ENCODE peak calls at places on chromosome 19, in four cellular contexts. X is PC-3, A is lower lobe of right lung, I is ovary. Q is an unnamed sample.

GRCh38 chr19:12090807-12091206 is 26.3 kb downstream of the ZNF844 start:
- DNase-seq in X (peak), A (peak), I (peak), Q (peak)

GRCh38 chr19:43641333-43641732 is 1.7 kb upstream of the CADM4 start:
- DNase-seq in X (no peak), I (no peak), A (no peak), Q (no peak)

GRCh38 chr19:20414133-20414532 is 151.4 kb downstream of the ZNF737 start:
- DNase-seq in A (no peak), I (no peak), X (no peak), Q (no peak)

GRCh38 chr19:19406878-19407639 is 1.6 kb downstream of the GATAD2A start:
- DNase-seq in I (no peak), A (peak), X (peak), Q (peak)

GRCh38 chr19:8245869-8246835 is 37.0 kb downstream of the CERS4 start:
- DNase-seq in A (no peak), I (no peak), X (no peak), Q (no peak)

GRCh38 chr19:55647732-55648656 is at the start of gene CCDC106:
- DNase-seq in A (peak), I (peak), X (peak), Q (peak)

GRCh38 chr19:7153008-7153407 is 83.5 kb downstream of the ZNF557 start:
- DNase-seq in I (no peak), A (no peak), X (no peak), Q (no peak)

GRCh38 chr19:18415177-18415867 is 3.9 kb upstream of the SSBP4 start:
- DNase-seq in A (peak), X (no peak), I (peak), Q (peak)

GRCh38 chr19:56994251-56995017 is 125.4 kb upstream of the USP29 start:
- DNase-seq in I (peak), A (no peak), X (no peak), Q (no peak)

GRCh38 chr19:7534531-7534980 is 961 bp upstream of the PNPLA6 start:
- DNase-seq in X (peak), I (peak), A (peak), Q (peak)

GRCh38 chr19:58277748-58278147 is 1.0 kb upstream of the ZNF8 start:
- DNase-seq in A (no peak), X (no peak), I (no peak), Q (no peak)

GRCh38 chr19:27652281-27652680 is 1560.7 kb downstream of the UQCRFS1 start:
- DNase-seq in A (no peak), I (no peak), X (no peak), Q (no peak)

GRCh38 chr19:41987141-41987860 is 6.7 kb downstream of the ATP1A3 start:
- DNase-seq in X (no peak), I (no peak), A (no peak), Q (peak)

GRCh38 chr19:7507884-7508283 is 8.0 kb upstream of the ZNF358 start:
- DNase-seq in I (peak), X (peak), A (peak), Q (peak)

GRCh38 chr19:3494051-3494450 is 6.4 kb downstream of the DOHH start:
- DNase-seq in X (no peak), I (no peak), A (no peak), Q (no peak)
- H3K4me3 ChIP-seq in X (no peak), I (no peak), A (no peak), Q (no peak)

DNA sequence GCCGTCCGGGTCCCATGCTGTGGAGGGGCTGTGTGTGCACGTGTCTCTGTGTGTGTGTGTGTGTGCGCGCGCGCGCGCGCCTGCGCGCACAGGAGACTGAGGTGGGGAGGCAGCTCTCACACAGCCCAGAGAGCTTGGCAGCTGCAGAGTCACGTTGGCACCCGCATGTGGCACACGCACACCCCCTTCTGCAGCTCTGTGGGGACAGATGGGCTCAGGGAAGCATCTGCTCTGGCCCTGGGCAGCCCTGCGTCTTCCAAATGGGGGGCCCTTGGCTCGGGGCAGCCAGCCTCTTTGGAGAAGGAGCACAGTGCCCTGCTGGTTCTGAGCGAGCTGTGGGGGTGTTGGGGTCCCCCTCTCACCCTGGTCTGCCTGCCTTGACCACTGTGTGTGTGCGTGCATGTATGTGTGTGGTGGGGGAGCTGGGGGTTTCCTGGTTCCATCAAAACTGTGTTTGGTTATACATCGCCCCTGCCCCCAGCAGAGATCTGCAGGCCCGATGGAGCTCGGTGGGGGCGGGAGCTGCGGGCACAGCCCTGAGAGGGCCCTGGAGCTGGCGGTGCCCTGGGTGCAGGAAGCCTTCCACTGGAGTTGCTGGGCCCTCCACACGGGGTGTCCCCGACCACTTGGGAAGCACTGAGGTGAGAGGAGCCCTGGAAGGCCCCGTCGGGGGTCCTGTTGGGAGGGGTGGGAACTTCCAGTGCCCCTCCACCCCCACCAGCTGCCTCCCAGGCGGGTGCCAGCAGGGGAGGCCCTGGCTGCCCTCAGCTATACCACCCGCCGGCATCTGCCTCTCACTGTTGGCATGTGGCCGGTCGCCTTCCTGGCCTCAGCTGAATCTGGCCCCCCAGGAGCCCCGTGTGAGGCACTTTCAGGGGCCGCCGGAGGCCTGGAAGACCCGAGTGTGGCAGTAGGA is 67.2 kb downstream of the KDM4B start:
- DNase-seq in A (no peak), X (no peak), I (no peak), Q (no peak)
- H3K27ac ChIP-seq in A (no peak), X (no peak), I (no peak), Q (no peak)

GRCh38 chr19:23393121-23393520 is 2.1 kb downstream of the ZNF91 start:
- DNase-seq in I (no peak), A (no peak), X (peak), Q (no peak)
- H3K4me3 ChIP-seq in I (no peak), A (no peak), X (peak), Q (no peak)

DNA sequence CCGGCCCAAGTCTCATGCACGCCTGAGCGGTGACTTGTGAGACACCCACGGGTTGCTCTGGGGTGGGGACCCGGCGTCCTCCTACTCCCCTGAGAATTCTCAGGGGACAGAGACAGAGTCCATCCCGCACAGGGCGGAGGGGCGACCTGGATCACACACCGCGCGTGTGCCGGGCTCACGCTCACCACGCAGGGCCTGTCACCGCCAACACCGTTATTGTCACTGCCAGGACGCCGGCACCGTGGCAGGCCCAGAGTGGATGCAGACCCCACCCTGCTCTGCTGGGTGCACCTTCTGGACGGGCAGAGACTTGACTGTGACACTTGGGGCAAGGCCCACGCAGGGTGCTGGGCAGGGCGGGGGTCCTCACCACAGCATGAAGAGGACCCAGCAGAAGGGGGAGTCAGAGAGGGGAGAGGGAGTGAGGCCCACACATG is 16.2 kb downstream of the MOB3A start:
- DNase-seq in I (no peak), A (no peak), X (no peak), Q (no peak)
- H3K27ac ChIP-seq in I (no peak), A (no peak), X (no peak), Q (no peak)

GRCh38 chr19:17123041-17123440 is 47.5 kb downstream of the MYO9B start:
- DNase-seq in X (no peak), I (no peak), A (no peak), Q (no peak)

GRCh38 chr19:17127671-17128070 is 52.1 kb downstream of the MYO9B start:
- DNase-seq in I (no peak), A (no peak), X (no peak), Q (no peak)

GRCh38 chr19:17125728-17126677 is 50.4 kb downstream of the MYO9B start:
- DNase-seq in X (no peak), I (no peak), A (peak), Q (peak)

GRCh38 chr19:17124025-17124424 is 48.4 kb downstream of the MYO9B start:
- DNase-seq in A (no peak), I (no peak), X (no peak), Q (no peak)

DNA sequence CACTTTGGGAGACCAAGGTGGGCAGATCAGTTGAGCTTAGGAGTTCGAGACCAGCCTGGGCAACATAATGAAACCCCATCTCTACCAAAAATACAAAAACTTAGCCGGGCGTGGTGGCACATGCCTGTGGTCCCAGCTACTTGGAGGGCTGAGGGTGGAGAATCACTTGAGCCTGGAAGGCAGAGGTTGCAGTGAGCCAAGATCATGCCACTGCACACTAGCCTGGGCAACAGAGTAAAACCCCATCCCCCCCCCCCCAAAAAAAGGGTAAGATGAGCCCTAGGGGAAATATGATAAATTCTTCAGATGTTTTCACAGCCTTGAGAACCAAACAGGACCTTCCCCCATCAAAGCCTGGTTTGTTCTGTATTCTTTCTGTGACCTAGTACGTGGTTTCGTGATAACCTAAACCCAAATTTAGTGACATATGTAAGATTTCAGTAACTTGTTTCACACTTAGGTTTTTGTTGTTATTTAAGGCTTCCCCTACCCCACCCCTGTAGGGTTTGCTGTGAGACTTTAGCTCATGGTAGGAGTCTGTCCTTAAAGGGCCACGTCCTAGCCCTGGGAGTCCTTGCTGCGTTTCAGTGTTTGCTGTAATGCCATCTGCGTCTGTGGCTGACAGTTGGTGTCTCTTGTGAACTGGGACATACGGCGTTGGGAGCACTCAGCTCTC is 49.6 kb downstream of the MYO9B start:
- DNase-seq in X (no peak), I (no peak), A (no peak), Q (no peak)
- H3K4me3 ChIP-seq in X (no peak), I (no peak), A (peak), Q (no peak)